ENCODE peak calls at places on chromosomes 11 and 22, in six cellular contexts. Z, E, G, S, T and F are unnamed samples.

GRCh38 chr11:1746516-1746931 is 3.9 kb downstream of the IFITM10 start:
- DNase-seq in Z (no peak), E (no peak), G (no peak), S (no peak), T (no peak), F (peak)

GRCh38 chr11:2175659-2176058 is 4.0 kb upstream of the TH start:
- DNase-seq in Z (no peak), E (peak), G (no peak), S (peak), T (no peak), F (no peak)

GRCh38 chr22:44479662-44480061 is 18.4 kb downstream of the RTL6 start:
- DNase-seq in Z (no peak), E (no peak), G (no peak), S (no peak), T (no peak), F (no peak)

GRCh38 chr11:74434528-74434927 is 32.8 kb downstream of the KCNE3 start:
- DNase-seq in Z (no peak), E (peak), G (no peak), S (no peak), T (peak), F (no peak)

GRCh38 chr22:44871782-44872181 is 119.4 kb downstream of the ARHGAP8 start:
- DNase-seq in Z (no peak), E (no peak), G (no peak), S (no peak), T (no peak), F (no peak)

GRCh38 chr11:101158119-101158518 is 28.5 kb upstream of the PGR start:
- DNase-seq in Z (no peak), E (no peak), G (no peak), S (no peak), T (no peak), F (no peak)

GRCh38 chr11:83292709-83293435 is 6.7 kb upstream of the CCDC90B start:
- DNase-seq in Z (no peak), E (peak), G (peak), S (peak), T (peak), F (no peak)

GRCh38 chr11:36455658-36456111 is 54.4 kb downstream of the TRAF6 start:
- DNase-seq in Z (no peak), E (peak), G (peak), S (peak), T (peak), F (no peak)

GRCh38 chr11:31801298-31801702 is 9.8 kb downstream of the PAX6 start:
- DNase-seq in Z (no peak), E (no peak), G (peak), S (no peak), T (no peak), F (no peak)

GRCh38 chr11:84922836-84923235 is 704.3 kb downstream of the DLG2 start:
- DNase-seq in Z (no peak), E (no peak), G (peak), S (no peak), T (no peak), F (no peak)

GRCh38 chr11:106603971-106604370 is 414.3 kb downstream of the GUCY1A2 start:
- DNase-seq in Z (no peak), E (no peak), G (no peak), S (no peak), T (no peak), F (no peak)

GRCh38 chr11:126310229-126310991 is 6.5 kb downstream of the DCPS start:
- DNase-seq in Z (peak), E (peak), G (peak), S (peak), T (peak), F (peak)

GRCh38 chr11:119756169-119756568 is 27.2 kb upstream of the NECTIN1 start:
- DNase-seq in Z (no peak), E (no peak), G (no peak), S (no peak), T (no peak), F (no peak)

GRCh38 chr11:78638704-78639380 is 64.2 kb upstream of the NARS2 start:
- DNase-seq in Z (no peak), E (no peak), G (no peak), S (no peak), T (no peak), F (no peak)

GRCh38 chr22:23067691-23068090 is 2.6 kb upstream of the GNAZ start:
- DNase-seq in Z (no peak), E (no peak), G (no peak), S (no peak), T (no peak), F (no peak)

GRCh38 chr11:35029979-35030378 is 109.0 kb upstream of the CD44 start:
- DNase-seq in Z (no peak), E (peak), G (no peak), S (peak), T (peak), F (no peak)

GRCh38 chr11:66686100-66686785 is 8.6 kb upstream of the RBM4B start:
- DNase-seq in Z (no peak), E (no peak), G (no peak), S (no peak), T (no peak), F (no peak)

GRCh38 chr22:40547729-40548143 is 88.8 kb downstream of the MRTFA start:
- DNase-seq in Z (no peak), E (peak), G (no peak), S (no peak), T (no peak), F (no peak)

GRCh38 chr22:35056486-35056885 is 9.5 kb upstream of the ISX start:
- DNase-seq in Z (no peak), E (no peak), G (no peak), S (no peak), T (no peak), F (no peak)

GRCh38 chr11:113288286-113288863 is 26.0 kb upstream of the TTC12 start:
- DNase-seq in Z (no peak), E (no peak), G (no peak), S (no peak), T (no peak), F (no peak)

GRCh38 chr11:102047305-102047924 is at the start of gene CFAP300:
- DNase-seq in Z (peak), E (peak), G (peak), S (peak), T (peak), F (peak)

GRCh38 chr11:75969626-75970308 is 154.8 kb downstream of the UVRAG start:
- DNase-seq in Z (no peak), E (peak), G (no peak), S (no peak), T (no peak), F (no peak)

GRCh38 chr11:27203077-27203476 is 159.9 kb downstream of the CCDC34 start:
- DNase-seq in Z (no peak), E (no peak), G (no peak), S (no peak), T (no peak), F (no peak)

GRCh38 chr11:126423154-126423553 is 67.7 kb downstream of the ST3GAL4 start:
- DNase-seq in Z (no peak), E (no peak), G (no peak), S (no peak), T (no peak), F (no peak)

GRCh38 chr22:48263431-48263765 is 1500.9 kb downstream of the TBC1D22A start:
- DNase-seq in Z (no peak), E (no peak), G (no peak), S (no peak), T (no peak), F (no peak)

GRCh38 chr11:44377121-44377520 is 67.2 kb upstream of the ALX4 start:
- DNase-seq in Z (no peak), E (no peak), G (no peak), S (no peak), T (no peak), F (no peak)

GRCh38 chr22:35601743-35602633 is 15.1 kb downstream of the MB start:
- DNase-seq in Z (no peak), E (peak), G (no peak), S (peak), T (peak), F (no peak)